ENCODE peak calls at places on chromosomes 2 and 18, in nine cellular contexts. J, B, X, T, W, V, Q, K and P are unnamed samples.
A peak's percentile ranks its signal among the peaks of the same experiment; 100 is the strongest.

GRCh38 chr2:127700527-127701192 is 637 bp upstream of the SFT2D3 start:
- DNase-seq in J (peak; percentile 95), V (peak; percentile 37), B (no peak), Q (no peak), W (peak; percentile 77), X (peak; percentile 62), T (peak; percentile 95), K (peak; percentile 92), P (peak; percentile 92)

GRCh38 chr2:136424112-136424511 is 306.2 kb upstream of the CXCR4 start:
- DNase-seq in W (no peak), K (no peak), X (no peak), V (no peak), Q (no peak), B (no peak), T (no peak), J (no peak), P (no peak)

GRCh38 chr2:164836907-164837306 is 4.7 kb downstream of the COBLL1 start:
- DNase-seq in T (no peak), B (no peak), W (no peak), J (no peak), X (no peak), Q (no peak), K (no peak), V (no peak), P (no peak)

GRCh38 chr18:50819027-50819726 is 639 bp downstream of the MRO start:
- DNase-seq in K (peak; percentile 16), W (peak; percentile 66), X (peak; percentile 80), V (peak; percentile 26), J (peak; percentile 13), B (no peak), Q (no peak), T (peak; percentile 13), P (peak; percentile 74)

GRCh38 chr2:64839844-64840243 is 149.4 kb upstream of the SLC1A4 start:
- DNase-seq in W (no peak), K (no peak), X (no peak), V (no peak), B (no peak), Q (peak; percentile 24), T (no peak), J (no peak), P (no peak)

GRCh38 chr2:159380676-159381239 is 94.3 kb upstream of the WDSUB1 start:
- DNase-seq in V (no peak), B (no peak), J (no peak), X (no peak), T (no peak), K (no peak), W (no peak), Q (no peak), P (peak; percentile 12)

GRCh38 chr2:231687961-231688360 is 20.4 kb upstream of the PTMA start:
- DNase-seq in W (no peak), K (no peak), T (no peak), Q (no peak), V (no peak), J (no peak), B (no peak), X (no peak), P (no peak)

GRCh38 chr2:234368861-234369261 is 128.0 kb downstream of the ARL4C start:
- DNase-seq in Q (peak; percentile 78), J (peak; percentile 61), K (no peak), T (peak; percentile 85), B (peak; percentile 28), X (peak; percentile 81), W (peak; percentile 12), V (no peak), P (peak; percentile 78)

GRCh38 chr18:31227497-31228229 is 65.0 kb upstream of the DSC1 start:
- DNase-seq in T (no peak), J (no peak), K (no peak), Q (no peak), B (no peak), X (peak; percentile 21), W (no peak), V (no peak), P (no peak)

GRCh38 chr2:203891474-203891873 is 23.9 kb downstream of the CTLA4 start:
- DNase-seq in Q (no peak), J (no peak), T (no peak), K (no peak), X (no peak), B (no peak), V (no peak), W (no peak), P (no peak)

GRCh38 chr2:85784474-85784986 is 30.7 kb downstream of the ATOH8 start:
- DNase-seq in V (no peak), T (no peak), X (no peak), Q (no peak), K (no peak), J (no peak), B (no peak), W (no peak), P (no peak)

GRCh38 chr2:190802133-190802532 is 78.5 kb upstream of the GLS start:
- DNase-seq in K (no peak), W (peak; percentile 57), Q (no peak), T (no peak), X (no peak), V (peak; percentile 20), B (no peak), J (no peak), P (no peak)

GRCh38 chr2:224881846-224882245 is 160.4 kb downstream of the DOCK10 start:
- DNase-seq in Q (no peak), K (no peak), T (no peak), W (no peak), B (peak; percentile 8), V (no peak), J (no peak), X (no peak), P (no peak)

GRCh38 chr2:231579560-231579959 is 13.1 kb upstream of the TEX44 start:
- DNase-seq in X (no peak), V (no peak), W (no peak), K (no peak), B (no peak), Q (no peak), J (no peak), T (no peak), P (no peak)

GRCh38 chr2:220154243-220154642 is 526.8 kb downstream of the SLC4A3 start:
- DNase-seq in Q (no peak), J (no peak), W (no peak), V (no peak), X (no peak), B (no peak), K (no peak), T (no peak), P (peak; percentile 28)

GRCh38 chr18:48229445-48230052 is 179.6 kb downstream of the ZBTB7C start:
- DNase-seq in K (no peak), V (no peak), W (peak; percentile 35), B (no peak), T (no peak), Q (no peak), J (no peak), X (peak; percentile 62), P (no peak)

GRCh38 chr2:241548451-241548835 is 10.1 kb upstream of the BOK start:
- DNase-seq in K (no peak), J (no peak), X (no peak), W (no peak), Q (no peak), V (no peak), B (no peak), T (no peak), P (no peak)

GRCh38 chr2:227402321-227402720 is 14.6 kb upstream of the SCYGR1 start:
- DNase-seq in K (no peak), J (no peak), W (no peak), V (no peak), T (no peak), Q (no peak), B (no peak), X (no peak), P (no peak)
- H2AFZ ChIP-seq in K (no peak overlapping the region), J (no peak overlapping the region), W (no peak overlapping the region), V (no peak overlapping the region), T (no peak overlapping the region), Q (no peak overlapping the region), B (no peak overlapping the region), X (no peak overlapping the region), P (no peak overlapping the region)

GRCh38 chr2:45469314-45470099 is 141.6 kb downstream of the SRBD1 start:
- DNase-seq in V (no peak), B (no peak), W (no peak), K (no peak), J (peak; percentile 9), X (no peak), T (peak; percentile 91), Q (peak; percentile 28), P (no peak)

GRCh38 chr2:45466045-45466444 is 145.0 kb downstream of the SRBD1 start:
- DNase-seq in V (no peak), T (no peak), K (no peak), B (no peak), Q (no peak), X (no peak), W (no peak), J (no peak), P (no peak)

GRCh38 chr2:45468279-45468678 is 142.8 kb downstream of the SRBD1 start:
- DNase-seq in B (no peak), K (no peak), X (no peak), T (no peak), W (no peak), V (no peak), J (no peak), Q (no peak), P (no peak)

GRCh38 chr2:45470531-45470930 is 140.5 kb downstream of the SRBD1 start:
- DNase-seq in J (no peak), B (no peak), V (no peak), X (no peak), Q (no peak), W (no peak), T (peak; percentile 4), K (no peak), P (no peak)
- H2AFZ ChIP-seq in J (no peak overlapping the region), B (no peak overlapping the region), V (no peak overlapping the region), X (peak overlapping the region; percentile 47), Q (no peak overlapping the region), W (no peak overlapping the region), T (no peak overlapping the region), K (no peak overlapping the region), P (no peak overlapping the region)

DNA sequence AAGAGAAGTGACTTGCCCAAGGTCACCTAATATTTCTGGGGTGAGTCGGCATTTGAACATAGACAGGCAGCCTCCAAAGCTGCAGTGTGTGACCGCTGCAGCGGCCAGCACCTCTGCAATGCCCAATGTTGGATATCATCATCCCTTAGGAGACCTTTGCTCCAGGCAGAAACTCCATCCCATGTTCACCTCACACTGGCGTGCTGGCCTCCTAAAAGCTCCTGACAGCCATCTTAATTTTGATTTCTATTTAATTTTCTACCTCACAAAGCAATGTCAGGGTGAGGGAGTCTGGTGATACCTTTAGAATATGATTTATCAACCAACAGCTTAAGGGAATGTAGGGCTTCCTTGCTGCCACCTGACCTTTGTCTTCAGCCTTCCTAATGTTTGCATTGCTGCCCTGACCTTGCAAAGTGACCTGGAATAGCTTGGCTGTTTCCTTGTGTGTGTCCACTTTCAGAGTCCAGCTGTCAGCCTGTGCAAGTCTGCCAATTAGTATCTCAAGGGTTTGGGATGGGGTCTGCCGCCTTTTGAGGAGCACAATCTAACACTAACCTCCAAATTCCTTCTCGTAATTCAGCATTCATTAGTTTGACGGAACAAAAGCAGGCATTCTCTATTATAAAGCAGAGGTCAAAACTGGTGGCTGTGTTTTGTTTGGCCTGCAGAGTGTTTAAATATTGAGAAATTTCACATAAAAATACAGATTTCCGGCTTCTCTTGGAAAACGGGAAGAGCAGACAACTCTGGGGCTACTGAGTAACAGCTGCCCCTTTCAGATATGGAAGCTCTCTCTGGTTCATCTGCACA is 127.6 kb downstream of the PLEKHM3 start:
- DNase-seq in T (no peak), K (no peak), X (no peak), B (no peak), J (no peak), Q (no peak), V (peak; percentile 84), W (peak; percentile 60), P (no peak)
- H2AFZ ChIP-seq in T (no peak overlapping the region), K (no peak overlapping the region), X (no peak overlapping the region), B (no peak overlapping the region), J (no peak overlapping the region), Q (no peak overlapping the region), V (peak overlapping the region; percentile 5), W (no peak overlapping the region), P (no peak overlapping the region)

GRCh38 chr2:52749764-52750163 is 1017.8 kb upstream of the CHAC2 start:
- DNase-seq in T (no peak), V (no peak), X (no peak), J (no peak), B (no peak), K (no peak), W (no peak), Q (no peak), P (no peak)
- H2AFZ ChIP-seq in T (no peak overlapping the region), V (no peak overlapping the region), X (no peak overlapping the region), J (no peak overlapping the region), B (no peak overlapping the region), K (no peak overlapping the region), W (no peak overlapping the region), Q (no peak overlapping the region), P (no peak overlapping the region)